ENCODE peak calls at places on chromosomes 12 and 14, in six cellular contexts. One of them, this sample, is unnamed.

GRCh38 chr14:33455998-33456397 is 494.9 kb downstream of the EGLN3 start:
- DNase-seq in neural crest cell: no peak
- DNase-seq in activated naive CD8-positive, alpha-beta T cell treated with anti-CD3 and anti-CD28 coated beads, Interleukin-2, amount 10 ng/mL, durations not matched to agents 7 days and 5 days: no peak
- DNase-seq in T-helper 2 cell: no peak
- DNase-seq in T1000: no peak
- DNase-seq in NCI-H1105 treated with DMSO at 0.1 percent for 48 hours: no peak
- DNase-seq in this sample: no peak

GRCh38 chr12:76037130-76038105 is 5.8 kb upstream of the PHLDA1 start:
- DNase-seq in neural crest cell: peak
- DNase-seq in activated naive CD8-positive, alpha-beta T cell treated with anti-CD3 and anti-CD28 coated beads, Interleukin-2, amount 10 ng/mL, durations not matched to agents 7 days and 5 days: no peak
- DNase-seq in T-helper 2 cell: no peak
- DNase-seq in T1000: no peak
- DNase-seq in NCI-H1105 treated with DMSO at 0.1 percent for 48 hours: peak
- DNase-seq in this sample: peak

GRCh38 chr14:106846218-106846617 is 1319.8 kb downstream of the TMEM121 start:
- DNase-seq in neural crest cell: no peak
- DNase-seq in activated naive CD8-positive, alpha-beta T cell treated with anti-CD3 and anti-CD28 coated beads, Interleukin-2, amount 10 ng/mL, durations not matched to agents 7 days and 5 days: no peak
- DNase-seq in T-helper 2 cell: no peak
- DNase-seq in T1000: no peak
- DNase-seq in NCI-H1105 treated with DMSO at 0.1 percent for 48 hours: no peak
- DNase-seq in this sample: no peak

GRCh38 chr14:105203057-105203494 is 22.0 kb upstream of the NUDT14 start:
- DNase-seq in neural crest cell: peak
- DNase-seq in activated naive CD8-positive, alpha-beta T cell treated with anti-CD3 and anti-CD28 coated beads, Interleukin-2, amount 10 ng/mL, durations not matched to agents 7 days and 5 days: peak
- DNase-seq in T-helper 2 cell: peak
- DNase-seq in T1000: peak
- DNase-seq in NCI-H1105 treated with DMSO at 0.1 percent for 48 hours: peak
- DNase-seq in this sample: peak

GRCh38 chr12:60710246-60710645 is 1114.4 kb downstream of the SLC16A7 start:
- DNase-seq in neural crest cell: no peak
- DNase-seq in activated naive CD8-positive, alpha-beta T cell treated with anti-CD3 and anti-CD28 coated beads, Interleukin-2, amount 10 ng/mL, durations not matched to agents 7 days and 5 days: no peak
- DNase-seq in T-helper 2 cell: no peak
- DNase-seq in T1000: no peak
- DNase-seq in NCI-H1105 treated with DMSO at 0.1 percent for 48 hours: no peak
- DNase-seq in this sample: no peak

GRCh38 chr14:93804654-93805053 is 16.4 kb upstream of the PRIMA1 start:
- DNase-seq in neural crest cell: no peak
- DNase-seq in activated naive CD8-positive, alpha-beta T cell treated with anti-CD3 and anti-CD28 coated beads, Interleukin-2, amount 10 ng/mL, durations not matched to agents 7 days and 5 days: no peak
- DNase-seq in T-helper 2 cell: no peak
- DNase-seq in T1000: no peak
- DNase-seq in NCI-H1105 treated with DMSO at 0.1 percent for 48 hours: no peak
- DNase-seq in this sample: no peak

GRCh38 chr14:26808407-26808806 is 210.6 kb upstream of the NOVA1 start:
- DNase-seq in neural crest cell: no peak
- DNase-seq in activated naive CD8-positive, alpha-beta T cell treated with anti-CD3 and anti-CD28 coated beads, Interleukin-2, amount 10 ng/mL, durations not matched to agents 7 days and 5 days: no peak
- DNase-seq in T-helper 2 cell: no peak
- DNase-seq in T1000: no peak
- DNase-seq in NCI-H1105 treated with DMSO at 0.1 percent for 48 hours: no peak
- DNase-seq in this sample: no peak

GRCh38 chr12:24562761-24563392 is 386.0 kb downstream of the BCAT1 start:
- DNase-seq in neural crest cell: peak
- DNase-seq in activated naive CD8-positive, alpha-beta T cell treated with anti-CD3 and anti-CD28 coated beads, Interleukin-2, amount 10 ng/mL, durations not matched to agents 7 days and 5 days: peak
- DNase-seq in T-helper 2 cell: no peak
- DNase-seq in T1000: peak
- DNase-seq in NCI-H1105 treated with DMSO at 0.1 percent for 48 hours: peak
- DNase-seq in this sample: peak

GRCh38 chr14:65042731-65043372 is 56.2 kb downstream of the FNTB start:
- DNase-seq in neural crest cell: no peak
- DNase-seq in activated naive CD8-positive, alpha-beta T cell treated with anti-CD3 and anti-CD28 coated beads, Interleukin-2, amount 10 ng/mL, durations not matched to agents 7 days and 5 days: no peak
- DNase-seq in T-helper 2 cell: no peak
- DNase-seq in T1000: no peak
- DNase-seq in NCI-H1105 treated with DMSO at 0.1 percent for 48 hours: no peak
- DNase-seq in this sample: no peak

GRCh38 chr12:119876761-119877638 is at the start of gene CIT:
- DNase-seq in neural crest cell: peak
- DNase-seq in activated naive CD8-positive, alpha-beta T cell treated with anti-CD3 and anti-CD28 coated beads, Interleukin-2, amount 10 ng/mL, durations not matched to agents 7 days and 5 days: peak
- DNase-seq in T-helper 2 cell: peak
- DNase-seq in T1000: peak
- DNase-seq in NCI-H1105 treated with DMSO at 0.1 percent for 48 hours: peak
- DNase-seq in this sample: peak

GRCh38 chr12:15837141-15837781 is 44.9 kb upstream of the STRAP start:
- DNase-seq in neural crest cell: no peak
- DNase-seq in activated naive CD8-positive, alpha-beta T cell treated with anti-CD3 and anti-CD28 coated beads, Interleukin-2, amount 10 ng/mL, durations not matched to agents 7 days and 5 days: no peak
- DNase-seq in T-helper 2 cell: no peak
- DNase-seq in T1000: no peak
- DNase-seq in NCI-H1105 treated with DMSO at 0.1 percent for 48 hours: no peak
- DNase-seq in this sample: no peak

GRCh38 chr14:94050231-94050880 is 24.2 kb downstream of the OTUB2 start:
- DNase-seq in neural crest cell: no peak
- DNase-seq in activated naive CD8-positive, alpha-beta T cell treated with anti-CD3 and anti-CD28 coated beads, Interleukin-2, amount 10 ng/mL, durations not matched to agents 7 days and 5 days: no peak
- DNase-seq in T-helper 2 cell: no peak
- DNase-seq in T1000: no peak
- DNase-seq in NCI-H1105 treated with DMSO at 0.1 percent for 48 hours: no peak
- DNase-seq in this sample: no peak

This sample was measured in D341Med.